ENCODE peak calls at places on chromosomes 3 and 15, in eight cellular contexts. Q is OCI-LY7, X is PC-3, O is MM.1S, D is GM23248, I is hepatocyte, N is neural progenitor cell, Y is HCT116. F is an unnamed sample.

GRCh38 chr3:59247402-59247841 is 197.6 kb upstream of the CFAP20DC start:
- DNase-seq in Y (no peak), Q (no peak), X (peak; percentile 98), D (no peak), I (no peak), N (no peak), O (no peak), F (no peak)

GRCh38 chr3:42063886-42064285 is 27.3 kb upstream of the TRAK1 start:
- DNase-seq in I (no peak), Y (no peak), N (no peak), Q (no peak), D (peak; percentile 100), X (no peak), O (no peak), F (no peak)

GRCh38 chr3:37536033-37536432 is 325.6 kb upstream of the CTDSPL start:
- DNase-seq in O (no peak), I (no peak), Q (no peak), X (no peak), D (peak; percentile 32), N (no peak), Y (no peak), F (no peak)

GRCh38 chr3:186354100-186354499 is 7.9 kb downstream of the DGKG start:
- DNase-seq in I (no peak), D (no peak), Q (no peak), N (no peak), X (no peak), Y (no peak), O (no peak), F (no peak)

GRCh38 chr15:100726426-100727190 is 124.2 kb downstream of the ASB7 start:
- DNase-seq in Q (no peak), N (no peak), X (no peak), I (no peak), D (peak; percentile 44), Y (no peak), O (no peak), F (no peak)

GRCh38 chr15:43316007-43316968 is 14.1 kb downstream of the LCMT2 start:
- DNase-seq in O (no peak), D (no peak), I (no peak), Q (no peak), X (no peak), Y (no peak), N (no peak), F (no peak)

GRCh38 chr3:135134717-135135116 is 339.7 kb downstream of the EPHB1 start:
- DNase-seq in D (no peak), I (no peak), O (no peak), N (no peak), X (no peak), Y (no peak), Q (no peak), F (no peak)

GRCh38 chr3:155658006-155658405 is 86.9 kb downstream of the PLCH1 start:
- DNase-seq in N (no peak), D (no peak), Q (no peak), X (no peak), O (no peak), I (no peak), Y (no peak), F (no peak)

GRCh38 chr3:28850186-28850585 is 430.7 kb upstream of the RBMS3 start:
- DNase-seq in Q (no peak), O (no peak), X (no peak), N (no peak), I (no peak), D (peak; percentile 58), Y (no peak), F (no peak)

GRCh38 chr3:195808741-195809290 is 2.9 kb downstream of the MUC4 start:
- DNase-seq in O (no peak), N (no peak), Q (no peak), I (no peak), X (no peak), Y (no peak), D (peak; percentile 13), F (no peak)

GRCh38 chr3:110568246-110568645 is 503.4 kb upstream of the NECTIN3 start:
- DNase-seq in D (peak; percentile 93), I (no peak), O (no peak), N (no peak), Y (peak; percentile 72), Q (no peak), X (peak; percentile 91), F (no peak)

GRCh38 chr15:80779658-80780415 is 667 bp downstream of the CEMIP start:
- DNase-seq in N (peak; percentile 51), O (no peak), D (peak; percentile 83), Y (no peak), Q (no peak), X (peak; percentile 48), I (peak; percentile 49), F (peak; percentile 63)

GRCh38 chr15:78312551-78312950 is 13.1 kb upstream of the SKIC8 start:
- DNase-seq in Y (no peak), I (no peak), O (no peak), X (no peak), D (no peak), N (peak; percentile 84), Q (no peak), F (no peak)

GRCh38 chr3:61894988-61895935 is 333.9 kb downstream of the PTPRG start:
- DNase-seq in N (no peak), X (peak; percentile 67), Y (peak; percentile 95), I (peak; percentile 88), Q (peak; percentile 59), D (peak; percentile 82), O (peak; percentile 95), F (peak; percentile 66)

GRCh38 chr3:54045416-54045815 is 76.9 kb upstream of the CACNA2D3 start:
- DNase-seq in O (no peak), D (no peak), N (no peak), X (no peak), Q (no peak), Y (no peak), I (no peak), F (no peak)

GRCh38 chr3:12444582-12445468 is 39.5 kb upstream of the TSEN2 start:
- DNase-seq in O (no peak), X (peak; percentile 99), Y (peak; percentile 88), D (no peak), Q (no peak), I (peak; percentile 84), N (peak; percentile 50), F (peak; percentile 40)

DNA sequence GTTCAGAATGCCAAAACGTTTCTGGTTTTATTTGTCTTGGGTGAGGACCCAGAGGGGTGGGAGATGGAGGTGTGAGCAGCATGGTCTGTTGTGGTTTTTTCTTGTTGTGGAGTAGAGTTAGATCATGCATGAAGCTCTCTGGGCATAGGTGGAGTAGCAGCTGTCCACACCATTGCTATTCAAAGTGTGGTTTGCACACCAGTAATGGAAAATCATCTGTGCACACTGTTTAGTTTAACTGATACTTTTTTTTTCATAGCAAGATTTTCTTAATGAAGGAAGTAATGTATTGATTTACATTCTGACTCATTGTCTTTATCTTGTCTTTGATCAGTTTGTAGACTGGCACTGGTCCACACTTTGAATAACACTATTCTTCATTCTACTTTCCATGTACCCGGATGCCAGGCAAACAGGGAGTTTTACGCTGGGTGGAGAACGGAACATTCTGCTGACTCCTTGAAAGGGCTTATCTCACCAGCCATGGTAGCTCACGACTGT is 50.7 kb upstream of the CRTC3 start:
- DNase-seq in I (no peak), O (no peak), Q (peak; percentile 72), D (no peak), N (no peak), X (peak; percentile 91), Y (peak; percentile 12), F (no peak)
- TF ChIP-seq EZH2phosphoT487 in I (no peak), O (no peak), Q (no peak), D (no peak), N (no peak), X (no peak), Y (no peak), F (no peak)

DNA sequence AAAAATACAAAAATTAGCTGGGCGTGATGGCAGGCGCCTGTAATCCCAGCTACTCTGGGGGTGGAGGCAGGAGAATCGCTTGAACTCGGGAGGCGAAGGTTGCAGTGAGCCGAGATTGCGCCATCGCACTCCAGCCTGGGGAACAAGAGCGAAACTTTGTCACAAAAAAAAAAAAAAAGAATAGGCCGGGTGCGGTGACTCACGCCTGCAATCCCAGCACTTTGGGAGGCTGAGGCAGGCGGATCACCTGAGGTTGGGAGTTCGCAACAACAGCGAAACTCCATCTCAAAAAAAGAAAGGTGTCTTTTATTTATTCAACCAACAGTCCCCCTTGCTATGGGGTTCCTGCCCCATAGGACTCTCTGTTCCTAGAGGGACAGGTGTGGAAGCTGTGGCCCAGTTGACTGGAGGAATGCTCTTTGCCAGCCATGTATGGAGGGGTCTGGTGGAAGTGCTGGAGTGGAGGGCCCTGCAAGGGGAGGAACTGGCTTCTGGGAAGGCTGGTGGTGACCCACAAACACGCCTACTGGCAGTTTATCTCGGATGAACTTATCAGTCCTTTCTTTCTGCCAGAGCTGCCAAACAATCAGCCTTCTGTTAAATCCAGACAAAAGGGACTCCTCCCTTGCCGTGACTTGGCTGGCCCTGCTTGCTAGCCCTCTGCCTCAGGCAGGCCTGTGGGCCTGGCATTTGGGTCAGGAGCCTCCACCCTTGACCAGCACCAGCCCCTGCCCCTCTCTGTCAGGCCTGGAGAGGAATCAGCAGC is 4.6 kb upstream of the DAG1 start:
- DNase-seq in X (no peak), O (no peak), N (peak; percentile 37), I (no peak), Q (no peak), D (no peak), Y (no peak), F (no peak)
- TF ChIP-seq EZH2phosphoT487 in X (no peak), O (no peak), N (no peak), I (no peak), Q (no peak), D (no peak), Y (no peak), F (no peak)

DNA sequence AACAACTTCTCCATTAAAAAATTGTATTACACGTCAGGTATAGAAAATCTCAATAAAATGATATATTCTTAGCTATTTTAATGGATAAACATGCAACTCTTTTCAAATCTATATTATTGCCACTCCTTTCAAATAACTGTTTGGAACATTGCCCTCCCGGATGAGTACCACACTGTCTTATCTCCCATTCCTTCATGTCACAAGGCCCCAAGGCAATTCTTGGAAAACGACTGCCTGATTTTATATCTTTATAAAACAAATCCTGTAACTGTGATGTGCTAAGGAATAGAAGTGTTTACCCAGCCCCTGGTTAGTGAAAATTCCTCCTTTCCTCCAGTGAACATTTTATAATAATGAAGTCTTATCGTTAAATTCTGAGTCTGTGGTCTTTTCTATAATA is 6.2 kb upstream of the ZNF619 start:
- DNase-seq in X (no peak), N (no peak), I (no peak), Y (no peak), O (no peak), D (no peak), Q (no peak), F (no peak)
- TF ChIP-seq EZH2phosphoT487 in X (no peak), N (no peak), I (no peak), Y (no peak), O (no peak), D (no peak), Q (no peak), F (no peak)

DNA sequence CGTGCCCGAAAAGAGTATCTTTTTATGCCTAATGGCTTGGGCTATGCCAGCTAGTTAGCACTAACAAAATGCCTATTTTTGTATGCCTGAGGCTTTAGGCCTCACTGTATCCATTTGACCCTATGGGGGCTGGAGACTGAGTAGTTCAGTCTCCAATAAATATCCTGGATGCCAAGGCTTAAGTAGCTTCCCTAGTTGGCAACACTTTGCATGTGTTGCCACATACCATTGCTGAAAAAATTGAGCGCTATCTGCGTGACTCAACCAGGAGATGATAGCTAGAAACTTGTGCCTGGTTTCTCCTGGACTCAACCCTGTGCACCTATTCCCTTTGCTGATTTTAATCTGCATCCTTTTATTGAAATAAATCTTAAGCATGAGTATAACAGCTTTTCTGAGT is 58.4 kb upstream of the ATP2C1 start:
- DNase-seq in D (peak; percentile 15), N (no peak), Q (no peak), I (no peak), Y (no peak), O (no peak), X (peak; percentile 3), F (no peak)
- TF ChIP-seq EZH2phosphoT487 in D (no peak), N (no peak), Q (no peak), I (no peak), Y (no peak), O (no peak), X (no peak), F (no peak)

F was measured in GM23338.